ENCODE peak calls at places on chromosome 20, in eight cellular contexts. I is NAMALWA; K is iPS DF 19.7; Z is activated naive CD4-positive, alpha-beta T cell treated with anti-CD3 and anti-CD28 coated beads, Interleukin-2, amount 50 U/mL, for 72 hours; G is C1 segment of cervical spinal cord; T is NCI-H748 treated with DMSO at 0.1 percent for 48 hours; W is SHP77; B is EH. R is an unnamed sample.

GRCh38 chr20:20204326-20204725 is 152.0 kb downstream of the CFAP61 start:
- DNase-seq in W (peak; percentile 89), B (no peak), G (no peak), Z (no peak), K (no peak), T (peak; percentile 98), I (no peak), R (no peak)

GRCh38 chr20:10179574-10180298 is 38.9 kb upstream of the SNAP25 start:
- DNase-seq in I (peak; percentile 13), Z (no peak), K (no peak), T (no peak), W (peak; percentile 43), B (peak; percentile 4), G (no peak), R (no peak)

GRCh38 chr20:49582413-49583334 is 14.7 kb upstream of the PTGIS start:
- DNase-seq in Z (no peak), W (no peak), I (no peak), K (no peak), B (no peak), G (no peak), T (no peak), R (no peak)

GRCh38 chr20:45919536-45919933 is 7.6 kb upstream of the PLTP start:
- DNase-seq in Z (no peak), B (peak; percentile 67), W (peak; percentile 52), T (no peak), I (no peak), K (no peak), G (no peak), R (peak; percentile 78)

GRCh38 chr20:43974665-43975064 is 60.0 kb downstream of the TOX2 start:
- DNase-seq in W (no peak), K (no peak), Z (no peak), B (no peak), T (no peak), G (no peak), I (no peak), R (no peak)

GRCh38 chr20:51760905-51761544 is 7.2 kb downstream of the ATP9A start:
- DNase-seq in I (no peak), W (no peak), K (peak; percentile 20), G (no peak), T (no peak), B (peak; percentile 55), Z (no peak), R (peak; percentile 79)

GRCh38 chr20:35619196-35620095 is 3.8 kb downstream of the SPAG4 start:
- DNase-seq in T (peak; percentile 58), G (peak; percentile 47), I (peak; percentile 94), K (peak; percentile 75), Z (peak; percentile 78), W (peak; percentile 79), B (peak; percentile 88), R (peak; percentile 90)

GRCh38 chr20:58691773-58692578 is 624 bp upstream of the NPEPL1 start:
- DNase-seq in G (no peak), K (no peak), Z (no peak), I (no peak), T (no peak), B (peak; percentile 10), W (no peak), R (no peak)

GRCh38 chr20:43774754-43775153 is 48.0 kb upstream of the GTSF1L start:
- DNase-seq in G (no peak), Z (no peak), T (no peak), K (no peak), B (no peak), W (no peak), I (no peak), R (no peak)

GRCh38 chr20:52103911-52104545 is 87.6 kb downstream of the ZFP64 start:
- DNase-seq in Z (no peak), B (peak; percentile 24), K (peak; percentile 57), I (no peak), T (no peak), G (no peak), W (no peak), R (peak; percentile 40)

GRCh38 chr20:36929290-36929689 is 22.2 kb downstream of the SAMHD1 start:
- DNase-seq in I (no peak), K (no peak), Z (no peak), W (no peak), T (no peak), B (peak; percentile 74), G (no peak), R (no peak)

GRCh38 chr20:15767636-15768369 is 805.4 kb downstream of the KIF16B start:
- DNase-seq in B (no peak), G (no peak), K (no peak), W (no peak), Z (no peak), I (no peak), T (no peak), R (no peak)

GRCh38 chr20:46703435-46703834 is 6.0 kb upstream of the SLC2A10 start:
- DNase-seq in K (no peak), Z (no peak), T (no peak), I (no peak), W (no peak), G (no peak), B (no peak), R (no peak)

GRCh38 chr20:64109831-64110391 is 2.5 kb upstream of the NPBWR2 start:
- DNase-seq in I (no peak), G (no peak), K (no peak), B (no peak), Z (peak; percentile 28), W (no peak), T (no peak), R (no peak)

GRCh38 chr20:41344938-41345728 is 4.5 kb downstream of the LPIN3 start:
- DNase-seq in I (no peak), T (no peak), K (no peak), G (no peak), W (no peak), Z (no peak), B (no peak), R (no peak)

GRCh38 chr20:13819885-13820645 is 35.2 kb downstream of the NDUFAF5 start:
- DNase-seq in K (no peak), I (peak; percentile 76), Z (no peak), W (peak; percentile 28), T (peak; percentile 77), G (no peak), B (peak; percentile 67), R (peak; percentile 73)

GRCh38 chr20:3651204-3651970 is 11.8 kb downstream of the GFRA4 start:
- DNase-seq in Z (no peak), B (no peak), K (no peak), T (no peak), I (no peak), W (peak; percentile 25), G (no peak), R (no peak)